ENCODE peak calls at places on chromosomes 12 and 14, in six cellular contexts. S is ascending aorta; T is caudate nucleus; Y is WTC11; J is activated T-helper 1 cell treated with anti-CD3 and anti-CD28 coated beads, Interleukin-2, amount 50 U/mL, for 16 hours; Z is RPMI7951. A is an unnamed sample.

GRCh38 chr14:35197015-35197414 is 74.7 kb downstream of the PRORP start:
- DNase-seq in S (no peak), T (no peak), Y (no peak), J (no peak), Z (peak), A (no peak)

GRCh38 chr14:104659764-104660523 is 29.5 kb upstream of the INF2 start:
- DNase-seq in S (no peak), T (no peak), Y (no peak), J (no peak), Z (peak), A (no peak)

GRCh38 chr14:96683575-96684289 is 113.5 kb upstream of the VRK1 start:
- DNase-seq in S (no peak), T (no peak), Y (no peak), J (no peak), Z (peak), A (no peak)

GRCh38 chr14:36866867-36867266 is 205.2 kb downstream of the PAX9 start:
- DNase-seq in S (no peak), T (no peak), Y (no peak), J (no peak), Z (no peak), A (no peak)

GRCh38 chr12:79373896-79374499 is 316.8 kb downstream of the PAWR start:
- DNase-seq in S (no peak), T (no peak), Y (peak), J (no peak), Z (peak), A (no peak)

GRCh38 chr14:26833777-26834176 is 235.9 kb upstream of the NOVA1 start:
- DNase-seq in S (no peak), T (no peak), Y (no peak), J (no peak), Z (no peak), A (no peak)

GRCh38 chr12:23669691-23670090 is 279.8 kb downstream of the SOX5 start:
- DNase-seq in S (no peak), T (no peak), Y (no peak), J (no peak), Z (no peak), A (no peak)

GRCh38 chr14:91119556-91120311 is 5.9 kb downstream of the DGLUCY start:
- DNase-seq in S (no peak), T (no peak), Y (no peak), J (no peak), Z (peak), A (no peak)

GRCh38 chr12:75656650-75657049 is 145.2 kb upstream of the KRR1 start:
- DNase-seq in S (no peak), T (no peak), Y (no peak), J (no peak), Z (peak), A (no peak)

GRCh38 chr12:49824886-49825285 is 3.3 kb downstream of the NCKAP5L start:
- DNase-seq in S (no peak), T (no peak), Y (no peak), J (no peak), Z (no peak), A (no peak)

GRCh38 chr14:61342486-61342885 is 21.1 kb downstream of the PRKCH start:
- DNase-seq in S (no peak), T (no peak), Y (no peak), J (peak), Z (no peak), A (no peak)

GRCh38 chr12:98296462-98297079 is 218.8 kb upstream of the TMPO start:
- DNase-seq in S (no peak), T (no peak), Y (peak), J (no peak), Z (no peak), A (no peak)